ENCODE peak calls at places on chromosomes 3 and 15, in six cellular contexts. C is Peyer's patch, Z is MM.1S, I is tibial artery, A is HFF-Myc, R is nephron progenitor cell. W is an unnamed sample.

GRCh38 chr3:46994801-46995731 is 15.6 kb downstream of the NBEAL2 start:
- DNase-seq in C (no peak), Z (no peak), I (no peak), A (no peak), R (no peak), W (no peak)

GRCh38 chr15:60648928-60649679 is 170.2 kb upstream of the ICE2 start:
- DNase-seq in C (no peak), Z (no peak), I (no peak), A (no peak), R (no peak), W (peak)

GRCh38 chr3:32004111-32004790 is 22.7 kb downstream of the ZNF860 start:
- DNase-seq in C (no peak), Z (no peak), I (no peak), A (no peak), R (no peak), W (no peak)

GRCh38 chr3:187002915-187003314 is 72.6 kb downstream of the ST6GAL1 start:
- DNase-seq in C (no peak), Z (no peak), I (no peak), A (no peak), R (no peak), W (no peak)

GRCh38 chr3:175416600-175416999 is 557.5 kb downstream of the NAALADL2 start:
- DNase-seq in C (no peak), Z (no peak), I (no peak), A (no peak), R (no peak), W (no peak)

GRCh38 chr3:171162986-171163723 is 136.6 kb upstream of the SLC2A2 start:
- DNase-seq in C (no peak), Z (peak), I (no peak), A (no peak), R (no peak), W (peak)

GRCh38 chr3:194671900-194672808 is at the start of gene LSG1:
- DNase-seq in C (peak), Z (peak), I (peak), A (peak), R (peak), W (peak)

GRCh38 chr3:61331937-61332590 is 80.8 kb upstream of the FHIT start:
- DNase-seq in C (no peak), Z (no peak), I (no peak), A (no peak), R (no peak), W (no peak)

GRCh38 chr3:150073031-150073430 is 102.3 kb upstream of the PFN2 start:
- DNase-seq in C (no peak), Z (no peak), I (no peak), A (no peak), R (no peak), W (no peak)

GRCh38 chr15:95713315-95713714 is 617.2 kb upstream of the NR2F2 start:
- DNase-seq in C (no peak), Z (no peak), I (no peak), A (no peak), R (no peak), W (no peak)

GRCh38 chr3:32577621-32578556 is 7.2 kb upstream of the DYNC1LI1 start:
- DNase-seq in C (peak), Z (no peak), I (no peak), A (no peak), R (no peak), W (peak)

GRCh38 chr15:43274136-43274535 is 7.4 kb upstream of the TGM5 start:
- DNase-seq in C (peak), Z (no peak), I (no peak), A (no peak), R (no peak), W (no peak)

GRCh38 chr3:29331830-29332637 is 51.2 kb downstream of the RBMS3 start:
- DNase-seq in C (no peak), Z (no peak), I (no peak), A (no peak), R (no peak), W (no peak)

GRCh38 chr15:75791337-75791713 is 51.9 kb upstream of the UBE2Q2 start:
- DNase-seq in C (no peak), Z (no peak), I (no peak), A (no peak), R (no peak), W (no peak)

GRCh38 chr15:70516408-70517193 is 246.8 kb downstream of the UACA start:
- DNase-seq in C (no peak), Z (no peak), I (no peak), A (no peak), R (no peak), W (no peak)

GRCh38 chr15:40743921-40744809 is 10.9 kb downstream of the RMDN3 start:
- DNase-seq in C (no peak), Z (peak), I (no peak), A (peak), R (no peak), W (no peak)

GRCh38 chr15:60392601-60392985 is 5.2 kb downstream of the ANXA2 start:
- DNase-seq in C (no peak), Z (no peak), I (no peak), A (no peak), R (no peak), W (no peak)

DNA sequence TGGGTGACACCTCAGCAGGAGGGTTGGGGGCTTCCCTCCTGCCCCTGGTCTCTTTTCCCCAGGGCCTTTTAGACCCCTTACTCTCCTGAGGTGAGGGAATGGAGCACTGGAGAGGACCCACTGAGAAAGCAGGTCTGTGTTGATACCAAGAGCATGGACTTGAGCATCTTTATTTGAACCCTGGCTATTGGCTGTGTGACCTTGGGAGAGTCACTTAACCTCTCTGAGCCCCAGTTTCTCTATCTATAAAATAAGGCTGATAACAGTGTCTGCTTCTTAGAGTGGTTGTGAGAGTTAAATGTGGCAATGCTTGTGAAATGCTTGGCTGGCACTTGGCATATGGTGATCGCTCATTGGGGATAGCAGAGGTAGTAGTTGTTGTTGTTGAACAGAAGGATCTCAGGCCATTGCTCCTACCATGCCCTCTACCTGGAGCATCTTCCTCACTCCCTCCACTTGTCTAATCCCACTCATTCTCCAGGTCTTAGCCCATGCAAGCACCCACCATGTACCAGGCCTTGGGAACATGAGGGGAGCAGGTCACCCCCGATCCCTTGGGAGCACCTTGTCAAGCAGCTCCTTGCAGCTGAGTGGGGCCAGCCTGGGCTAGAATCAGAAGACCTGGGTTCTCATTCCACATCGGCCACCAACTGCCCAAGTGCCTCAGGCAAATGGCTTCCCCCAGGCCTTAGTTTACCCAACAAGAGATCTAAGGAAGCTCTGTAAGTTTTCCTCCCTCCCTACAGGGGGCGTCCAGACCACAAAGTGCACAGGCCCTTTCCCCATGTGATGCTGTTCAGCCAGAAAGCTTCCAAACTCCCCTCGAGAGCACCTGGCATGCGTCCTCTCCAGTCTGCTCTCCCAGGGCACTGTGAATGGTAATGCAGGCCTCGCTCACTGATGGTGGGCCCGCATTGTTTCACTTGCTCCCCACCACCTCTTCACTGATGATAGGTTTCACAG is 96.7 kb downstream of the LSM3 start:
- DNase-seq in C (no peak), Z (no peak), I (no peak), A (no peak), R (no peak), W (no peak)
- TF ChIP-seq CTCF in C (peak), Z (peak), I (no peak), A (peak), R (no peak), W (peak)

DNA sequence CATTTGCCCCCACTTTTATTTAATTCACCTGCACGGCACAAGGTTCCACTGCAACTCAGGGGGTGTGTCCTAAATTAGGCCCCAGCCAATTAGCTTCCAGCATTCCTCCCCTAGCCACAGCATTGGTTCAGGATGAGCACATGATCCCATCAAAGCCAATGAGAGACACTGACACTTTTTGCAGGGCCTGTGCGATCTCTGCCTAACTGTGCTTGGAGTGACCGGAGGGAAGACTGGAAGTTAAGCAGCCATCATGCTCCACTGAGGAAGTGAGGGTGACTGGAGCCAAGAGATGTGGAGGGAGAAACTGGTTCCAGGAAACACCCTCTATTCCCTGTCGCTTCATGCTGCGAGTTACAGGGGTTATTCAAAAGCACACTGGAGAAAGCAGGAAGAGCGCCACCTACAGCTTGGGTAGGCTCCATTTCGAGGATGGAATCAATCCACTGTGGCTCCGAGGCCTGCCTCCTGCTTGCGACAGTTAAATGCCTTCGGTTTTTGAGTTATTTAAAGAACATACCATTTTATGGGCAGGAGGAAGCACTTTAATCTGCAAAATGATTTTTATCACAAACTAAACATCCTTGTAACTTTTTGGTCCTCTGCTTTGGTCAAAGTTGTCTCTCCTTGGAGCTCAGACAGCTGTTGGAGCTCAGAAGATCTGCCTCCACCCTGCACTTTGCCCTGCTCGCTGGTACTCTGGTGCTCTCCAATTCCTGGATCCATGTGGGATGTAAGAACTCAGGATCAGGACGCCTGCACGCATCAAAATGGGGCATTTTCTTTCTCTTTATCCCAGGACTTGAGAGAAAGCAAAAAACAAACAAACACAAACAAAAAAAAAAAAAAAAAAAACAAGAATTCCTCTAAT is 122.4 kb upstream of the WNT5A start:
- DNase-seq in C (no peak), Z (no peak), I (no peak), A (no peak), R (no peak), W (no peak)
- TF ChIP-seq CTCF in C (no peak), Z (no peak), I (no peak), A (peak), R (no peak), W (no peak)

GRCh38 chr15:51782357-51782896 is 31.0 kb downstream of the TMOD2 start:
- DNase-seq in C (no peak), Z (no peak), I (no peak), A (no peak), R (no peak), W (no peak)
- TF ChIP-seq CTCF in C (peak), Z (peak), I (no peak), A (peak), R (no peak), W (no peak)

GRCh38 chr3:76585794-76586392 is 454.0 kb upstream of the ROBO2 start:
- DNase-seq in C (no peak), Z (peak), I (no peak), A (no peak), R (no peak), W (peak)
- TF ChIP-seq CTCF in C (peak), Z (peak), I (peak), A (peak), R (peak), W (peak)

DNA sequence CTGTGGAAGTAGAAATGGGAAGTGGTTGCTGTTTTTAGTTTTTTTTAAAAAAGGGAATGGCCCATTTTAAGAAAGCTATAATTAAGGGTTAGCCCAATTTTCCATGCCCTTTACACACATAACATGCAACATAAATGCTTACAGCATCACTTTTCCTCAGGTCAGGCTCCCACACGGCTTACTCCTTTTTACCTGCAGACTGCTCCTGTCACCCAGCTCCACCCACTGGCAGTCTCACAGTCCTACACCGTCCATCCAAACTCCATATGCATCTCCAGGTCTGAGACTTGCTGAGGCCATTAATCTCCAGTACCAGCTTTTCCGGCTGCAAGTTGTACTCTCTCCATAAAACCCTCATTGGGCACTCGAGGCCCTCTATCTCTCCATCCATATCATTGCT is 19.7 kb downstream of the MORC1 start:
- DNase-seq in C (no peak), Z (peak), I (no peak), A (no peak), R (peak), W (no peak)
- TF ChIP-seq CTCF in C (peak), Z (peak), I (no peak), A (no peak), R (peak), W (peak)

GRCh38 chr3:51670053-51670666 is 892 bp upstream of the TEX264 start:
- DNase-seq in C (no peak), Z (no peak), I (peak), A (no peak), R (no peak), W (no peak)

GRCh38 chr3:51670711-51671089 is 352 bp upstream of the TEX264 start:
- DNase-seq in C (no peak), Z (no peak), I (no peak), A (no peak), R (no peak), W (no peak)

GRCh38 chr3:51671090-51672082 is at the start of gene TEX264:
- DNase-seq in C (peak), Z (peak), I (peak), A (peak), R (peak), W (peak)

GRCh38 chr3:51668756-51669155 is 2.3 kb upstream of the TEX264 start:
- DNase-seq in C (no peak), Z (no peak), I (no peak), A (no peak), R (no peak), W (no peak)

DNA sequence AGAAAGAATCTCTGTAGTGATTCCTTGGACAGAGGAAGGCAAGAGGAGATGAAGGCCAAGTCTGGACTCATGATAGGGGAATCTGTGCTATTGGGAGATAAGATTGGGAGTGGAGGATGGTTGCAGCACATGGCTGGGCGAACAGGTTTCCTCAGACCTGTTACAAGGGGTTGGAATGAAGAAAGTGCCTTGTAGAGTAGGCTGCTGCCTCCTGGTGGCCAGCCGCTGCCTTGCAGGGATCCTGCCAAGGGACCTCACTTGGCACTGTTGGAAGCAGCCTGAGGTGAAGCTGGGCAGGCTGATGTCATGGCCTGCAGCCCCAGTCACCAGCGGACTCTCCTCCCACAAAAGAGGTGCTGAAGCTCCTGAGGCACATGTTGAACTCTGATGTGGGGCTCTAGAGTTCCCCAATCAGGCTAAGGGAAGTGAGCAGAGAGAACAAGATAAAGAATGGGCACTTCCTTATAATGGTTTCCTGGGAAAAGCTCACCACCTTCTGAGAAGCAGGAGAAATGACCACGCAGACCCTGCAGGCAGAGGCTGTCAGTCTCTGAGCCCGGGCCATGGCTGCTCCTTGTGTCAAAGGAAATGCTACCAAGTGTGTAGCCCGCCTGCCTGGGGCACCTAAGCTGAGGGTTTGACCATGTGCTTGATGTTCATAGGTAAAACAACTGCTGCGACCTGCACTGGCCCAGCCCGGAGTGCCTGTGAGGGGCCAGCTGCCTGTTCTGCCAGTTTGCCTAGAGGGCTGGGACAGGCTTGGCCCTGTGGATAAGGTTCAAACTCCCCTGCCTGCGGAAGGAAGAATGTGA is 1.6 kb upstream of the TEX264 start:
- DNase-seq in C (peak), Z (peak), I (peak), A (peak), R (peak), W (peak)
- TF ChIP-seq CTCF in C (peak), Z (peak), I (peak), A (peak), R (peak), W (peak)

GRCh38 chr3:85355572-85355971 is 396.8 kb downstream of the CADM2 start:
- DNase-seq in C (no peak), Z (no peak), I (no peak), A (no peak), R (no peak), W (no peak)

DNA sequence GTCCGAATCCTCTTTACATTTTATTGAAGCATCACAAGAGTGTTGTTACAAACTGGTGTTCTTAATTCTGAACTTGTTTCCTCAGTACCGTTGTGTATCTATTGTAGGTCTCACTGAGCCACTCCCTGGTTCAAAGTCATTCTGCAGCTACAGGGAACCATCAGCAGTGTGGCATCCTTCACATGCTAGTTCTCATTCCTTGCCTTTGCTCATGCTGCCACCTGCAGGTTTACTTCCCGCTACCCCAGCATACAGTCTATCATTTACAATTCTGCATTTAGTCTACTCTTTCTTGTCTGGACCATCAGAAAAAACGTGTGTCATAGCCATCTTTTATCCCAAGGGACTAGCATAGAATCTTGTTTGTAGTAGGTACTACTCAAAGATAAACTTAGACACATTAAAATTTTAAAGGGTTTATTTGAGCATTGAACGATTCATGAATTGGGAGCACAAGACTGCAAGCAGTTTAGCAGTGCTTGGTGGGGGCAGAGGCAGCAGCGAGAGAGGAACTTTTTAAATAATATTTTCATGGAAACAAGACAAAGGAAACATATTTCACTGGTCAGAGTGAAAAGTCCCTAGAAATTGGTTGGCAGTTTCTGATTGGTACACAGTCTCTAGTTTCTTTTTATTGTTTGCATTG is 402.1 kb downstream of the CADM2 start:
- DNase-seq in C (no peak), Z (peak), I (no peak), A (no peak), R (peak), W (peak)
- TF ChIP-seq CTCF in C (peak), Z (peak), I (no peak), A (peak), R (peak), W (peak)